ENCODE peak calls at places on chromosomes 1 and 21, in seven cellular contexts. One of them, this sample, is unnamed.

GRCh38 chr1:16971330-16972209 is 8.8 kb downstream of the MFAP2 start:
- DNase-seq in mammary epithelial cell: no peak
- DNase-seq in AG09319: no peak
- DNase-seq in heart right ventricle: no peak
- DNase-seq in BE2C: peak
- DNase-seq in fibroblast of lung: peak
- DNase-seq in progenitor cell of endocrine pancreas: no peak
- DNase-seq in this sample: no peak

GRCh38 chr1:52752427-52752826 is 26.2 kb downstream of the ZYG11B start:
- DNase-seq in mammary epithelial cell: no peak
- DNase-seq in AG09319: no peak
- DNase-seq in heart right ventricle: no peak
- DNase-seq in BE2C: no peak
- DNase-seq in fibroblast of lung: peak
- DNase-seq in progenitor cell of endocrine pancreas: no peak
- DNase-seq in this sample: no peak

GRCh38 chr1:164137273-164137947 is 421.6 kb upstream of the PBX1 start:
- DNase-seq in mammary epithelial cell: no peak
- DNase-seq in AG09319: no peak
- DNase-seq in heart right ventricle: no peak
- DNase-seq in BE2C: no peak
- DNase-seq in fibroblast of lung: no peak
- DNase-seq in progenitor cell of endocrine pancreas: no peak
- DNase-seq in this sample: no peak

GRCh38 chr1:92797961-92798360 is 13.1 kb upstream of the EVI5 start:
- DNase-seq in mammary epithelial cell: peak
- DNase-seq in AG09319: no peak
- DNase-seq in heart right ventricle: no peak
- DNase-seq in BE2C: no peak
- DNase-seq in fibroblast of lung: peak
- DNase-seq in progenitor cell of endocrine pancreas: no peak
- DNase-seq in this sample: no peak

GRCh38 chr1:40802078-40803075 is 18.8 kb downstream of the KCNQ4 start:
- DNase-seq in mammary epithelial cell: peak
- DNase-seq in AG09319: peak
- DNase-seq in heart right ventricle: peak
- DNase-seq in BE2C: peak
- DNase-seq in fibroblast of lung: peak
- DNase-seq in progenitor cell of endocrine pancreas: peak
- DNase-seq in this sample: peak

GRCh38 chr1:5751171-5751556 is 241.1 kb downstream of the NPHP4 start:
- DNase-seq in mammary epithelial cell: no peak
- DNase-seq in AG09319: no peak
- DNase-seq in heart right ventricle: no peak
- DNase-seq in BE2C: no peak
- DNase-seq in fibroblast of lung: no peak
- DNase-seq in progenitor cell of endocrine pancreas: no peak
- DNase-seq in this sample: no peak

GRCh38 chr1:11841245-11842153 is 6.1 kb downstream of the NPPA start:
- DNase-seq in mammary epithelial cell: no peak
- DNase-seq in AG09319: no peak
- DNase-seq in heart right ventricle: no peak
- DNase-seq in BE2C: peak
- DNase-seq in fibroblast of lung: no peak
- DNase-seq in progenitor cell of endocrine pancreas: no peak
- DNase-seq in this sample: no peak

GRCh38 chr1:168676861-168677260 is 52.1 kb downstream of the DPT start:
- DNase-seq in mammary epithelial cell: no peak
- DNase-seq in AG09319: no peak
- DNase-seq in heart right ventricle: no peak
- DNase-seq in BE2C: no peak
- DNase-seq in fibroblast of lung: no peak
- DNase-seq in progenitor cell of endocrine pancreas: no peak
- DNase-seq in this sample: no peak

GRCh38 chr1:72869441-72869840 is 587.1 kb upstream of the NEGR1 start:
- DNase-seq in mammary epithelial cell: no peak
- DNase-seq in AG09319: no peak
- DNase-seq in heart right ventricle: no peak
- DNase-seq in BE2C: no peak
- DNase-seq in fibroblast of lung: no peak
- DNase-seq in progenitor cell of endocrine pancreas: no peak
- DNase-seq in this sample: no peak

GRCh38 chr1:70910013-70910412 is 137.6 kb downstream of the PTGER3 start:
- DNase-seq in mammary epithelial cell: no peak
- DNase-seq in AG09319: no peak
- DNase-seq in heart right ventricle: no peak
- DNase-seq in BE2C: no peak
- DNase-seq in fibroblast of lung: no peak
- DNase-seq in progenitor cell of endocrine pancreas: no peak
- DNase-seq in this sample: no peak

GRCh38 chr1:1752671-1753606 is 25.3 kb downstream of the NADK start:
- DNase-seq in mammary epithelial cell: no peak
- DNase-seq in AG09319: no peak
- DNase-seq in heart right ventricle: no peak
- DNase-seq in BE2C: no peak
- DNase-seq in fibroblast of lung: no peak
- DNase-seq in progenitor cell of endocrine pancreas: no peak
- DNase-seq in this sample: peak

GRCh38 chr1:65965112-65965511 is 172.4 kb downstream of the PDE4B start:
- DNase-seq in mammary epithelial cell: no peak
- DNase-seq in AG09319: no peak
- DNase-seq in heart right ventricle: no peak
- DNase-seq in BE2C: no peak
- DNase-seq in fibroblast of lung: peak
- DNase-seq in progenitor cell of endocrine pancreas: no peak
- DNase-seq in this sample: no peak

GRCh38 chr1:54971317-54971791 is 9.1 kb upstream of the TMEM61 start:
- DNase-seq in mammary epithelial cell: peak
- DNase-seq in AG09319: no peak
- DNase-seq in heart right ventricle: no peak
- DNase-seq in BE2C: no peak
- DNase-seq in fibroblast of lung: peak
- DNase-seq in progenitor cell of endocrine pancreas: no peak
- DNase-seq in this sample: no peak

GRCh38 chr21:40472026-40472425 is 374.9 kb downstream of the DSCAM start:
- DNase-seq in mammary epithelial cell: no peak
- DNase-seq in AG09319: no peak
- DNase-seq in heart right ventricle: no peak
- DNase-seq in BE2C: no peak
- DNase-seq in fibroblast of lung: peak
- DNase-seq in progenitor cell of endocrine pancreas: no peak
- DNase-seq in this sample: no peak

GRCh38 chr21:26958792-26959191 is 8.1 kb downstream of the ADAMTS5 start:
- DNase-seq in mammary epithelial cell: no peak
- DNase-seq in AG09319: no peak
- DNase-seq in heart right ventricle: no peak
- DNase-seq in BE2C: no peak
- DNase-seq in fibroblast of lung: no peak
- DNase-seq in progenitor cell of endocrine pancreas: no peak
- DNase-seq in this sample: no peak

GRCh38 chr21:26964379-26964778 is 2.5 kb downstream of the ADAMTS5 start:
- DNase-seq in mammary epithelial cell: no peak
- DNase-seq in AG09319: no peak
- DNase-seq in heart right ventricle: peak
- DNase-seq in BE2C: no peak
- DNase-seq in fibroblast of lung: no peak
- DNase-seq in progenitor cell of endocrine pancreas: no peak
- DNase-seq in this sample: no peak

GRCh38 chr21:26965091-26965566 is 1.8 kb downstream of the ADAMTS5 start:
- DNase-seq in mammary epithelial cell: no peak
- DNase-seq in AG09319: no peak
- DNase-seq in heart right ventricle: no peak
- DNase-seq in BE2C: no peak
- DNase-seq in fibroblast of lung: no peak
- DNase-seq in progenitor cell of endocrine pancreas: no peak
- DNase-seq in this sample: no peak

GRCh38 chr21:26962516-26963305 is 4.2 kb downstream of the ADAMTS5 start:
- DNase-seq in mammary epithelial cell: no peak
- DNase-seq in AG09319: peak
- DNase-seq in heart right ventricle: no peak
- DNase-seq in BE2C: no peak
- DNase-seq in fibroblast of lung: no peak
- DNase-seq in progenitor cell of endocrine pancreas: no peak
- DNase-seq in this sample: no peak

DNA sequence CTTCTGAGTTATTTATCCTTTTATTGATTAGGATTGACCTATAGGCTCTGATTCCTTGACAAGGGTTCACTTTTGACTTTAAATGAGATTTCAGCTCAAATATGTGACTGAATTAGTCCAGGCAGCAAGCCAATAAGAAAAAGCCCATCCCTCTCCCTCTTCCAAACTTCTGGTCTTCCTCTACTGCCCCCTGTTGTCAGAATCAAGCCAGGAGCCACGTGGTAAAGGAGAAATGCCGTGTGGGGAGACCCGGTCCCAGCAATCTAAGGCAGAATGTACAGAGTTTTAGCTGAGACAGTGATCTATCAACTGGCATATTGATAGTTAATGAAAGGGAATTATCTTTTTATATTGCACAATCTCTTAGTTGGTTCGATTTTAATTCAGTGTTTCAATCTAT is 5.2 kb downstream of the ADAMTS5 start:
- DNase-seq in mammary epithelial cell: no peak
- DNase-seq in AG09319: no peak
- DNase-seq in heart right ventricle: no peak
- DNase-seq in BE2C: peak
- DNase-seq in fibroblast of lung: no peak
- DNase-seq in progenitor cell of endocrine pancreas: no peak
- DNase-seq in this sample: no peak
- TF ChIP-seq CTCF in mammary epithelial cell: peak
- TF ChIP-seq CTCF in AG09319: peak
- TF ChIP-seq CTCF in heart right ventricle: peak
- TF ChIP-seq CTCF in BE2C: peak
- TF ChIP-seq CTCF in fibroblast of lung: no peak
- TF ChIP-seq CTCF in progenitor cell of endocrine pancreas: peak
- TF ChIP-seq CTCF in this sample: no peak

DNA sequence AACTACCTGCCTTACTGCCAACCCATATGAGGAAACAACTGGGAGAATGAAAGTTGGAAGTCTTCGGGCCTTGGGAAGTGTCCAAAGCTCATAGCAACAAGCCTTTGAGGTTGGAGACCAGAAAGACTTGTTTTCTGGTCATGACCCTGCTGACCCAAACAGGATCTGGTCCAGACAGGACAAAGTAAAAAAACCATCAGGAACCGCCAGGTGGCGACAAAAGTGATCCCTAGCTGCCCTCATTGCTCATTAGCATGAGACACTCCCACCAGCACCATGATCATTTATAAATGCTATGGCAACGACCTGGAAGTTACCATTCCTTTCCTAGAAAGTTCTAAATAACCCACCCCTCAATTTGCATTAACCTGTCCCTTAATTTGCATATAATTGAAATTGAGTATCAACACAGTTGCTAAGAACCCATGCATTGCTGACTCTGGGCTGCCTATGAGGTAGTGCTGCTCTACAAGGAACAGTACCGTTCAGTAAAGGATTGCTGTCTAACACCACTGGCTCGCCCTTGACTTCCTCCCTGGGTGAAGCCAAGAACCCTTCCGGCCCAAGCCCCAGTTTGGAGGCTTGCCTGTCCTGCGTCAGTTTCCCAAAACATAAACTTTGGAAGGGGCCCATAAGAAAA is 89.0 kb downstream of the URB2 start:
- DNase-seq in mammary epithelial cell: peak
- DNase-seq in AG09319: no peak
- DNase-seq in heart right ventricle: no peak
- DNase-seq in BE2C: peak
- DNase-seq in fibroblast of lung: no peak
- DNase-seq in progenitor cell of endocrine pancreas: no peak
- DNase-seq in this sample: no peak
- TF ChIP-seq CTCF in mammary epithelial cell: peak
- TF ChIP-seq CTCF in AG09319: peak
- TF ChIP-seq CTCF in heart right ventricle: peak
- TF ChIP-seq CTCF in BE2C: peak
- TF ChIP-seq CTCF in fibroblast of lung: peak
- TF ChIP-seq CTCF in progenitor cell of endocrine pancreas: peak
- TF ChIP-seq CTCF in this sample: peak

GRCh38 chr21:36877741-36878140 is 88.7 kb downstream of the HLCS start:
- DNase-seq in mammary epithelial cell: no peak
- DNase-seq in AG09319: no peak
- DNase-seq in heart right ventricle: no peak
- DNase-seq in BE2C: no peak
- DNase-seq in fibroblast of lung: no peak
- DNase-seq in progenitor cell of endocrine pancreas: no peak
- DNase-seq in this sample: no peak

GRCh38 chr21:36879827-36880226 is 86.6 kb downstream of the HLCS start:
- DNase-seq in mammary epithelial cell: no peak
- DNase-seq in AG09319: no peak
- DNase-seq in heart right ventricle: no peak
- DNase-seq in BE2C: no peak
- DNase-seq in fibroblast of lung: no peak
- DNase-seq in progenitor cell of endocrine pancreas: no peak
- DNase-seq in this sample: no peak

GRCh38 chr21:36873511-36873910 is 93.0 kb downstream of the HLCS start:
- DNase-seq in mammary epithelial cell: no peak
- DNase-seq in AG09319: no peak
- DNase-seq in heart right ventricle: no peak
- DNase-seq in BE2C: no peak
- DNase-seq in fibroblast of lung: no peak
- DNase-seq in progenitor cell of endocrine pancreas: no peak
- DNase-seq in this sample: no peak

GRCh38 chr21:36874665-36875064 is 91.8 kb downstream of the HLCS start:
- DNase-seq in mammary epithelial cell: no peak
- DNase-seq in AG09319: no peak
- DNase-seq in heart right ventricle: no peak
- DNase-seq in BE2C: no peak
- DNase-seq in fibroblast of lung: no peak
- DNase-seq in progenitor cell of endocrine pancreas: no peak
- DNase-seq in this sample: peak
- TF ChIP-seq CTCF in mammary epithelial cell: no peak
- TF ChIP-seq CTCF in AG09319: no peak
- TF ChIP-seq CTCF in heart right ventricle: no peak
- TF ChIP-seq CTCF in BE2C: no peak
- TF ChIP-seq CTCF in fibroblast of lung: no peak
- TF ChIP-seq CTCF in progenitor cell of endocrine pancreas: no peak
- TF ChIP-seq CTCF in this sample: no peak

GRCh38 chr1:151715726-151716404 is 738 bp downstream of the CELF3 start:
- DNase-seq in mammary epithelial cell: no peak
- DNase-seq in AG09319: no peak
- DNase-seq in heart right ventricle: no peak
- DNase-seq in BE2C: peak
- DNase-seq in fibroblast of lung: no peak
- DNase-seq in progenitor cell of endocrine pancreas: no peak
- DNase-seq in this sample: no peak
- TF ChIP-seq CTCF in mammary epithelial cell: no peak
- TF ChIP-seq CTCF in AG09319: no peak
- TF ChIP-seq CTCF in heart right ventricle: no peak
- TF ChIP-seq CTCF in BE2C: peak
- TF ChIP-seq CTCF in fibroblast of lung: peak
- TF ChIP-seq CTCF in progenitor cell of endocrine pancreas: peak
- TF ChIP-seq CTCF in this sample: no peak

GRCh38 chr1:230633469-230633868 is 8.8 kb upstream of the COG2 start:
- DNase-seq in mammary epithelial cell: no peak
- DNase-seq in AG09319: no peak
- DNase-seq in heart right ventricle: no peak
- DNase-seq in BE2C: no peak
- DNase-seq in fibroblast of lung: no peak
- DNase-seq in progenitor cell of endocrine pancreas: no peak
- DNase-seq in this sample: no peak
- TF ChIP-seq CTCF in mammary epithelial cell: no peak
- TF ChIP-seq CTCF in AG09319: no peak
- TF ChIP-seq CTCF in heart right ventricle: no peak
- TF ChIP-seq CTCF in BE2C: no peak
- TF ChIP-seq CTCF in fibroblast of lung: no peak
- TF ChIP-seq CTCF in progenitor cell of endocrine pancreas: no peak
- TF ChIP-seq CTCF in this sample: no peak